ENCODE peak calls at places on chromosomes 12 and 14, in six cellular contexts. L is thoracic aorta; P is Peyer's patch; N is CD8-positive, alpha-beta T cell; O is K562; R is adipocyte. D is an unnamed sample.
A peak's percentile ranks its signal among the peaks of the same experiment; 100 is the strongest.

GRCh38 chr14:63986789-63987533 is 134.2 kb downstream of the SYNE2 start:
- DNase-seq in L (no peak), P (peak; percentile 50), N (no peak), R (peak; percentile 92), O (no peak), D (peak; percentile 68)

GRCh38 chr12:115570271-115570777 is 707.2 kb downstream of the MED13L start:
- DNase-seq in O (no peak), N (no peak), L (no peak), R (peak; percentile 60), P (no peak), D (no peak)

GRCh38 chr14:104431929-104432541 is 147.5 kb upstream of the C14orf180 start:
- DNase-seq in P (no peak), N (no peak), O (no peak), L (no peak), R (no peak), D (no peak)

GRCh38 chr14:70904376-70904775 is 2.9 kb upstream of the PCNX1 start:
- DNase-seq in O (no peak), R (no peak), L (no peak), P (no peak), N (no peak), D (no peak)

GRCh38 chr12:44038411-44038810 is 202.5 kb downstream of the TMEM117 start:
- DNase-seq in L (no peak), N (no peak), O (no peak), R (no peak), P (no peak), D (no peak)

GRCh38 chr12:46110220-46110700 is 119.9 kb upstream of the SCAF11 start:
- DNase-seq in N (no peak), R (no peak), P (peak; percentile 57), L (no peak), O (no peak), D (peak; percentile 67)

GRCh38 chr12:92059976-92060375 is 85.7 kb downstream of the BTG1 start:
- DNase-seq in N (no peak), L (no peak), R (peak; percentile 80), O (no peak), P (no peak), D (no peak)

GRCh38 chr12:96447256-96447655 is 42.1 kb upstream of the CFAP54 start:
- DNase-seq in O (no peak), P (no peak), R (no peak), L (no peak), N (no peak), D (no peak)

GRCh38 chr14:64727551-64728071 is 23.4 kb downstream of the PLEKHG3 start:
- DNase-seq in R (no peak), L (no peak), P (no peak), N (no peak), O (no peak), D (no peak)

GRCh38 chr12:64304571-64304970 is 82.5 kb upstream of the KICS2 start:
- DNase-seq in P (no peak), N (no peak), O (no peak), R (no peak), L (no peak), D (no peak)

GRCh38 chr12:113329022-113329790 is 5.7 kb downstream of the SLC8B1 start:
- DNase-seq in P (no peak), O (no peak), N (no peak), R (no peak), L (no peak), D (no peak)

GRCh38 chr12:76569685-76570604 is 10.4 kb upstream of the OSBPL8 start:
- DNase-seq in L (no peak), N (no peak), P (no peak), O (no peak), R (no peak), D (no peak)

GRCh38 chr14:74589291-74589879 is 22.7 kb downstream of the LTBP2 start:
- DNase-seq in P (no peak), O (no peak), L (no peak), R (no peak), N (no peak), D (no peak)

GRCh38 chr14:100714205-100714781 is 12.4 kb upstream of the DLK1 start:
- DNase-seq in R (no peak), O (peak; percentile 44), N (no peak), P (no peak), L (no peak), D (no peak)

GRCh38 chr14:35347323-35348043 is 55.3 kb downstream of the PSMA6 start:
- DNase-seq in N (no peak), L (no peak), O (no peak), P (peak; percentile 54), R (no peak), D (peak; percentile 54)

GRCh38 chr12:83168756-83169155 is 482.1 kb downstream of the TMTC2 start:
- DNase-seq in R (no peak), L (no peak), O (no peak), P (no peak), N (no peak), D (no peak)

GRCh38 chr14:32710351-32711102 is 228.2 kb upstream of the NPAS3 start:
- DNase-seq in L (no peak), P (no peak), R (no peak), O (no peak), N (no peak), D (peak; percentile 12)

GRCh38 chr14:29836395-29836794 is 91.3 kb downstream of the PRKD1 start:
- DNase-seq in R (no peak), P (no peak), N (no peak), L (no peak), O (no peak), D (no peak)

GRCh38 chr12:116922194-116922897 is 11.6 kb downstream of the FBXW8 start:
- DNase-seq in O (no peak), N (no peak), R (peak; percentile 54), P (no peak), L (no peak), D (no peak)

GRCh38 chr12:121803861-121804416 is at the start of gene SETD1B:
- DNase-seq in O (peak; percentile 38), P (peak; percentile 81), R (peak; percentile 67), N (peak; percentile 62), L (no peak), D (peak; percentile 65)

GRCh38 chr14:23022849-23023499 is 11.7 kb downstream of the PSMB5 start:
- DNase-seq in O (no peak), R (no peak), L (no peak), N (no peak), P (no peak), D (no peak)

GRCh38 chr14:63203618-63204406 is 431 bp upstream of the RHOJ start:
- DNase-seq in N (no peak), P (peak; percentile 69), R (peak; percentile 92), L (peak; percentile 40), O (no peak), D (peak; percentile 16)

GRCh38 chr12:69509308-69509736 is 39.1 kb downstream of the FRS2 start:
- DNase-seq in N (no peak), O (no peak), R (no peak), P (no peak), L (no peak), D (no peak)

GRCh38 chr12:103626498-103626897 is 39.4 kb downstream of the STAB2 start:
- DNase-seq in R (no peak), P (peak; percentile 71), L (peak; percentile 41), O (no peak), N (no peak), D (peak; percentile 84)

GRCh38 chr14:64632056-64632455 is 72.2 kb upstream of the PLEKHG3 start:
- DNase-seq in P (no peak), R (no peak), O (no peak), N (no peak), L (no peak), D (no peak)

GRCh38 chr12:60191676-60192359 is 596.0 kb downstream of the SLC16A7 start:
- DNase-seq in N (no peak), L (no peak), R (peak; percentile 44), P (no peak), O (no peak), D (no peak)

GRCh38 chr14:96737869-96738268 is 59.3 kb upstream of the VRK1 start:
- DNase-seq in P (no peak), R (no peak), N (no peak), O (no peak), L (no peak), D (no peak)
- H3K27me3 ChIP-seq in P (no peaks in the 10 kb centered on the region), R (peaks cover 74% of the 10 kb centered on the region), N (peaks cover 16% of the 10 kb centered on the region), O (peaks cover 64% of the 10 kb centered on the region), L (peaks cover 9% of the 10 kb centered on the region), D (peaks cover 19% of the 10 kb centered on the region)

DNA sequence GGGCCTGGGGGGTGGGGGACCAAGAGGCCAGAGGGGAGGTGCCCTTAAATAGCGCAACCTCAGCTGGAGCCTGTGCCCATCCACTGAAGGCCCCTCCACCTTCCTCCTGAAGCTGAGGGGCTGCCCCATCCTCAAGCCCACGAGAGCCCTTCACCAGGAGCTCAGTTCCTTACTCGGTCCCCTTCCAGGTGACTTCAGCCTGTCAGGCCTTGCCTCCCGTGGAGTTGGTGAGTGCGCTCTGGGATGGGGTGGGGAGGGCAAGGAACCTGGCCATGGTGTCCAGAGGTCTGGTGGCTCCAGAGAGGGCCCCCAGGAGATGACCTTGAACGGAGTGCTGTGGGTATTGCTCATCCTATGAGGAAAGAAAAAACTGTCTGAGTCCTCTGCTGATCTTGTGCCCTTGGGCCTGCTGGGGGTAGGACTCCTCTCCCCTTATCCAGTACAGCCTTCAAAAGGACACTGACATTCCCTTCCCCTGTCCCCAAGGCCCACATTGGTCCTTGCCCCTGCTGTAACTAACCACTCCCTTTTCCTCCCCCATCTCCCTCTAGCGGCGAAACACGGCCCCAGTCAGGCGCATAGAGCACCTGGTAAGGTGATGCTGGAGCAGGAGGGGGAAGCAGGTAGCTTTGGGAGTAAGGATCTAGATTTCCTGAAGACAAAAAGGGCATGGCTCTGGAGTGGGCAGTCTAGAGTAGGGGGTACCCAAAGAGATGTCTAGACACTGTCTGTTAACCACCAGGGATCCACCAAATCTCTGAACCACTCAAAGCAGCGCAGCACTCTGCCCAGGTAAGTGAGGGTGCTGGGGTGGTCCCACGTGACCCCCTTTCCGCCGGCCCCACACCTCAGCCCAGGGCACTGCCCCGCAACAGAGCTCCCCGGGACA is 3.6 kb downstream of the TNS2 start:
- DNase-seq in O (peak; percentile 32), R (peak; percentile 53), N (peak; percentile 66), P (peak; percentile 90), L (no peak), D (peak; percentile 91)
- H3K4me1 ChIP-seq in O (peaks cover 86% of the 10 kb centered on the region), R (peaks cover 60% of the 10 kb centered on the region), N (peaks cover 7% of the 10 kb centered on the region), P (peaks cover 52% of the 10 kb centered on the region), L (peaks cover 38% of the 10 kb centered on the region), D (peaks cover 6% of the 10 kb centered on the region)

DNA sequence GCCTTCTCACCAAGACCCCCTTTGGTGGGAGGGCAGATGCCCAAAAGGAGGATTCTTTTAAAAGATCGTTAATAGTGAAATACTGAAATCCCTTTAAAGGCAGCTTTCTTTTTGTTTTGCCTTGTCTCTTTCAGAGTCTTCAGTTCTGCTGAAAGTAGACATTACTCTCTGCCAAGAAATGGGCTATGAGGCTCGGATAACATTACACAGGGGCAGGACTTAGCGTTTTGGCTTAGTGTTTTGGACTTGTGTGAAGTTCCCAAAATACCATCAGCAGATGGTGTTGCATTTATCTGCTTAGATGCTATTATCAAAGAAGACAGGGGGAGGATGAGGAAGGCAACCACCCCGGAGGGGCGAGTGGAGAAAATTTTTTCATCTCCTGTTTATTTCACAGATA is 88.3 kb upstream of the METAP2 start:
- DNase-seq in O (no peak), P (no peak), L (no peak), N (no peak), R (peak; percentile 84), D (no peak)
- H3K4me3 ChIP-seq in O (no peak overlapping the region), P (no peak overlapping the region), L (peak overlapping the region; percentile 80), N (no peak overlapping the region), R (peak overlapping the region; percentile 85), D (no peak overlapping the region)

DNA sequence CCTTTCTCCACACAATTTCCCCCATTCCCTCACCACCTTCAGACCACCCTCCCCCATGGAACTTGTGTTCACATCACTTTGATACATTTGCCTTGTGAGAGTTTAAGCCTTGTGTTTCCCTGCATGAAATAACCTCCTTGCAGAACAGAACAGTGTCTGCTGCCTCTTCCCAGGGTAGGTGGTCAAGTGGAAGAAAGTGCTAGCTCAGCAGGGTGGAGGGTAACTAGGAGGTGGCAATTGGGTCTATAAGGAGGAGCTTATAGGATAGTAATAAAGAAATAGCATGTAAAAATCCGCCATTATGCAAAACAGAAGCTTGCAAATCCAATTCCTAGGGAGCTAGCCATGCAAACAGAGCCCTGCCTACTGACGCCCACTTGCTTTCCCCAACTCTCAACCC is 13.9 kb upstream of the KRT8 start:
- DNase-seq in R (no peak), L (no peak), P (no peak), N (no peak), O (no peak), D (no peak)
- H3K27me3 ChIP-seq in R (peaks cover 23% of the 10 kb centered on the region), L (no peaks in the 10 kb centered on the region), P (no peaks in the 10 kb centered on the region), N (no peaks in the 10 kb centered on the region), O (no peaks in the 10 kb centered on the region), D (no peaks in the 10 kb centered on the region)